ENCODE peak calls at places on chromosomes 16 and 17, in seven cellular contexts. N is Calu3; P is NCI-H187; F is NCI-H774; O is SHP77 treated with DMSO at 0.1 percent for 48 hours; I is uterus; Z is stimulated activated CD4-positive, alpha-beta T cell treated with anti-CD3 and anti-CD28 coated beads, Interleukin-1b, Interleukin-23, amount 100 ng/mL, for 4 hours. T is an unnamed sample.

GRCh38 chr17:29722411-29723198 is 99.9 kb upstream of the CORO6 start:
- DNase-seq in N (no peak), I (peak), Z (peak), F (no peak), P (peak), O (no peak), T (peak)

GRCh38 chr16:64305663-64306062 is 816.2 kb downstream of the CDH11 start:
- DNase-seq in F (no peak), O (no peak), I (no peak), Z (no peak), P (no peak), N (no peak), T (no peak)

GRCh38 chr16:4303973-4304372 is 11.9 kb upstream of the GLIS2 start:
- DNase-seq in I (no peak), O (no peak), Z (no peak), P (no peak), F (no peak), N (no peak), T (no peak)

GRCh38 chr16:79651363-79651762 is 50.8 kb upstream of the MAF start:
- DNase-seq in I (peak), P (no peak), O (no peak), Z (no peak), F (no peak), N (peak), T (peak)

GRCh38 chr17:2214887-2215615 is 88.5 kb downstream of the SMG6 start:
- DNase-seq in P (no peak), F (no peak), N (no peak), Z (no peak), O (peak), I (no peak), T (no peak)

GRCh38 chr17:72976971-72977767 is 115.3 kb downstream of the SLC39A11 start:
- DNase-seq in F (no peak), I (peak), O (peak), Z (no peak), P (no peak), N (peak), T (peak)

GRCh38 chr17:20206591-20206990 is 197.4 kb downstream of the SPECC1 start:
- DNase-seq in O (no peak), F (no peak), N (no peak), Z (no peak), P (no peak), I (no peak), T (no peak)

GRCh38 chr16:50741225-50741807 is 570 bp upstream of the CYLD start:
- DNase-seq in F (no peak), P (no peak), I (peak), Z (no peak), O (no peak), N (peak), T (peak)

GRCh38 chr17:72414967-72415853 is 294.4 kb downstream of the SOX9 start:
- DNase-seq in F (no peak), O (no peak), P (no peak), N (no peak), I (no peak), Z (no peak), T (no peak)

GRCh38 chr17:76382305-76382802 is 2.1 kb upstream of the SPHK1 start:
- DNase-seq in O (no peak), F (no peak), N (no peak), P (no peak), I (no peak), Z (no peak), T (no peak)

GRCh38 chr17:82320956-82321927 is 3.8 kb upstream of the CD7 start:
- DNase-seq in Z (peak), P (no peak), F (peak), I (peak), O (no peak), N (peak), T (peak)

GRCh38 chr17:499836-500543 is 147.4 kb upstream of the RPH3AL start:
- DNase-seq in I (no peak), Z (no peak), O (no peak), P (no peak), F (no peak), N (no peak), T (no peak)

GRCh38 chr17:42183741-42184711 is 1.2 kb downstream of the HCRT start:
- DNase-seq in Z (peak), O (peak), P (peak), I (peak), N (peak), F (peak), T (peak)

GRCh38 chr16:51834131-51834530 is 683.1 kb upstream of the SALL1 start:
- DNase-seq in P (no peak), Z (no peak), F (no peak), O (no peak), N (no peak), I (no peak), T (no peak)

GRCh38 chr17:76901542-76902197 is 33.5 kb downstream of the MGAT5B start:
- DNase-seq in O (no peak), N (no peak), F (no peak), Z (no peak), I (no peak), P (no peak), T (no peak)

GRCh38 chr17:12256380-12256995 is 235.8 kb downstream of the MAP2K4 start:
- DNase-seq in F (no peak), N (peak), P (no peak), O (peak), I (peak), Z (no peak), T (peak)

GRCh38 chr17:34006126-34006525 is 249.0 kb upstream of the CCL2 start:
- DNase-seq in P (no peak), I (no peak), F (no peak), O (no peak), Z (no peak), N (no peak), T (no peak)

GRCh38 chr17:48593840-48594411 is 347 bp upstream of the HOXB5 start:
- DNase-seq in N (peak), Z (peak), P (peak), O (peak), F (peak), I (peak), T (no peak)

GRCh38 chr16:85169333-85170065 is 57.2 kb upstream of the CIBAR2 start:
- DNase-seq in O (no peak), F (no peak), P (no peak), I (no peak), N (no peak), Z (no peak), T (peak)

GRCh38 chr16:83808573-83809014 is 816 bp downstream of the HSBP1 start:
- DNase-seq in F (no peak), P (no peak), N (no peak), O (no peak), Z (no peak), I (no peak), T (no peak)

GRCh38 chr17:37802061-37802460 is 57.2 kb upstream of the HNF1B start:
- DNase-seq in Z (no peak), N (no peak), I (no peak), F (no peak), O (no peak), P (no peak), T (no peak)

GRCh38 chr16:66512589-66513404 is 37.1 kb downstream of the TK2 start:
- DNase-seq in P (no peak), N (peak), Z (no peak), O (no peak), F (no peak), I (no peak), T (no peak)

T was measured in ovary.